ENCODE peak calls at places on chromosome 6, in six cellular contexts. N is GM10248, C is GM12865, K is colonic mucosa, E is mucosa of descending colon, D is GM23338. X is an unnamed sample.

GRCh38 chr6:95110767-95111166 is 466.6 kb upstream of the MANEA start:
- DNase-seq in N (no peak), C (no peak), K (no peak), E (no peak), D (no peak), X (no peak)

GRCh38 chr6:41214559-41215238 is 13.4 kb upstream of the TREML4 start:
- DNase-seq in N (no peak), C (no peak), K (no peak), E (no peak), D (no peak), X (no peak)

GRCh38 chr6:126123226-126123625 is 136.9 kb downstream of the TRMT11 start:
- DNase-seq in N (no peak), C (no peak), K (no peak), E (no peak), D (no peak), X (no peak)

GRCh38 chr6:166770216-166771116 is 143.4 kb upstream of the RPS6KA2 start:
- DNase-seq in N (no peak), C (no peak), K (no peak), E (no peak), D (peak), X (no peak)

GRCh38 chr6:108408453-108408852 is 113.6 kb downstream of the AFG1L start:
- DNase-seq in N (no peak), C (no peak), K (no peak), E (no peak), D (no peak), X (no peak)

GRCh38 chr6:125717120-125717731 is 32.2 kb upstream of the HEY2 start:
- DNase-seq in N (peak), C (peak), K (no peak), E (no peak), D (no peak), X (no peak)

GRCh38 chr6:33410050-33410710 is 634 bp upstream of the PHF1 start:
- DNase-seq in N (peak), C (peak), K (peak), E (peak), D (peak), X (peak)

GRCh38 chr6:35185302-35185681 is 28.5 kb upstream of the SCUBE3 start:
- DNase-seq in N (no peak), C (no peak), K (no peak), E (no peak), D (no peak), X (peak)

GRCh38 chr6:138772596-138773176 is 883 bp upstream of the CCDC28A start:
- DNase-seq in N (no peak), C (peak), K (no peak), E (no peak), D (no peak), X (no peak)

GRCh38 chr6:145070791-145071190 is 664.5 kb downstream of the EPM2A start:
- DNase-seq in N (no peak), C (no peak), K (no peak), E (no peak), D (no peak), X (no peak)

GRCh38 chr6:134247271-134247833 is 70.6 kb downstream of the SGK1 start:
- DNase-seq in N (peak), C (peak), K (no peak), E (peak), D (no peak), X (peak)

GRCh38 chr6:134425521-134426316 is 107.8 kb upstream of the SGK1 start:
- DNase-seq in N (no peak), C (no peak), K (no peak), E (no peak), D (no peak), X (no peak)

GRCh38 chr6:105642708-105643107 is 239.8 kb upstream of the PREP start:
- DNase-seq in N (no peak), C (no peak), K (no peak), E (no peak), D (no peak), X (no peak)

GRCh38 chr6:105646391-105646867 is 243.5 kb upstream of the PREP start:
- DNase-seq in N (peak), C (peak), K (no peak), E (no peak), D (no peak), X (no peak)

GRCh38 chr6:105645958-105646357 is 243.1 kb upstream of the PREP start:
- DNase-seq in N (no peak), C (no peak), K (no peak), E (no peak), D (no peak), X (no peak)

GRCh38 chr6:105645166-105645565 is 242.3 kb upstream of the PREP start:
- DNase-seq in N (no peak), C (no peak), K (no peak), E (no peak), D (no peak), X (no peak)

GRCh38 chr6:105644073-105644489 is 241.2 kb upstream of the PREP start:
- DNase-seq in N (no peak), C (no peak), K (no peak), E (no peak), D (peak), X (no peak)
- TF ChIP-seq CTCF in N (peak), C (no peak), K (no peak), E (no peak), D (peak), X (no peak)

GRCh38 chr6:79250107-79250514 is 15.6 kb upstream of the HMGN3 start:
- DNase-seq in N (peak), C (peak), K (no peak), E (no peak), D (peak), X (no peak)
- TF ChIP-seq CTCF in N (peak), C (no peak), K (no peak), E (no peak), D (peak), X (no peak)

DNA sequence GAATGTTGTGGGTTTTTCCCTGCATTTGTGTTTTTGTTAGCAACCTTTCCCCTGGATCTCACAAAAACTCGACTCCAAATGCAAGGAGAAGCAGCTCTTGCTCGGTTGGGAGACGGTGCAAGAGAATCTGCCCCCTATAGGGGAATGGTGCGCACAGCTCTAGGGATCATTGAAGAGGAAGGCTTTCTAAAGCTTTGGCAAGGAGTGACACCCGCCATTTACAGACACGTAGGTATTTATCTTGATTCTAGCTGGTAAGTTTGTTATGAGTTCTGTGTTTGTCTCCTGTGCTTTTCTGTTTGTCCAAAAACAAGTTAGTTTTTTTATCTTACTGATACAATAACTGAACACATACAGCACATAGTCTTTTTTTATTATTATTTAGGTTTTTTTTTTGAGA is 3.0 kb downstream of the SLC25A27 start:
- DNase-seq in N (no peak), C (peak), K (peak), E (peak), D (peak), X (peak)
- TF ChIP-seq CTCF in N (peak), C (no peak), K (peak), E (no peak), D (peak), X (peak)

GRCh38 chr6:692858-693736 is at the start of gene EXOC2:
- DNase-seq in N (peak), C (peak), K (peak), E (peak), D (peak), X (peak)
- TF ChIP-seq CTCF in N (no peak), C (no peak), K (no peak), E (no peak), D (no peak), X (no peak)

DNA sequence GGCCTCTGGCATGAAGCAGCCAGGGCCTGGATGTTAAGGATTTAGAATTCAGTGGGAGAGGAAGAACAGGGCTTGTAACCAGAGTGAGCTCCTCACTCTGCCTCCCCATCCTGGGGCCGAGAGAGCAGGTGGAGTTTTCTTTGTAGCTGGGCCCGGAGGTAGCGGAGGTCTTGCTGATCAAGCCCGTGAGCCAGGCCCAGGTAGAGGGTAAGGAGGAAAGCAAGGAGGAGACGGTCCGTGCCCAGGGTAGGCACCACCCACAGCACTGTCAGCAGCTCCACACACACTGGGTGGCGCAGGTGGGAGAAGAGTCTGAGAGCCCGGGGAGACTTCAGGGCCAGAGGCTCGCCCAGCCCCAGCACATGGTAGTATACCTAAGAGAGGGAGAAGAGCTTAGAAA is 2.1 kb upstream of the PPP1R18 start:
- DNase-seq in N (no peak), C (peak), K (no peak), E (no peak), D (no peak), X (no peak)
- TF ChIP-seq CTCF in N (peak), C (no peak), K (no peak), E (no peak), D (no peak), X (no peak)

GRCh38 chr6:22954749-22955385 is 385.5 kb downstream of the HDGFL1 start:
- DNase-seq in N (no peak), C (no peak), K (no peak), E (no peak), D (no peak), X (no peak)
- TF ChIP-seq CTCF in N (no peak), C (no peak), K (no peak), E (no peak), D (no peak), X (no peak)

GRCh38 chr6:152746172-152746553 is 4.4 kb upstream of the VIP start:
- DNase-seq in N (no peak), C (no peak), K (no peak), E (no peak), D (no peak), X (no peak)

GRCh38 chr6:152749336-152749735 is 1.3 kb upstream of the VIP start:
- DNase-seq in N (no peak), C (no peak), K (no peak), E (no peak), D (no peak), X (no peak)

GRCh38 chr6:152750694-152751093 is at the start of gene VIP:
- DNase-seq in N (no peak), C (peak), K (no peak), E (no peak), D (peak), X (peak)

GRCh38 chr6:152745509-152746171 is 5.0 kb upstream of the VIP start:
- DNase-seq in N (no peak), C (no peak), K (no peak), E (no peak), D (no peak), X (no peak)

GRCh38 chr6:152748843-152749242 is 1.8 kb upstream of the VIP start:
- DNase-seq in N (no peak), C (no peak), K (no peak), E (no peak), D (peak), X (no peak)
- TF ChIP-seq CTCF in N (peak), C (no peak), K (no peak), E (no peak), D (peak), X (no peak)

X was measured in Calu3.